ENCODE peak calls at places on chromosome 5, in seven cellular contexts. R, C, H, L, T, X and O are unnamed samples.

GRCh38 chr5:69217154-69217731 is 17.4 kb upstream of the CDK7 start:
- DNase-seq in R (peak), C (no peak), H (peak), L (no peak), T (no peak), X (no peak), O (peak)

GRCh38 chr5:31114817-31115216 is 78.7 kb upstream of the CDH6 start:
- DNase-seq in R (no peak), C (no peak), H (no peak), L (no peak), T (no peak), X (no peak), O (no peak)

GRCh38 chr5:150263801-150264621 is 25.6 kb downstream of the CAMK2A start:
- DNase-seq in R (no peak), C (peak), H (no peak), L (no peak), T (peak), X (peak), O (no peak)

GRCh38 chr5:141488591-141489478 is at the start of gene PCDHGC5:
- DNase-seq in R (no peak), C (no peak), H (peak), L (no peak), T (peak), X (peak), O (peak)

GRCh38 chr5:22250528-22250927 is 602.6 kb downstream of the CDH12 start:
- DNase-seq in R (no peak), C (no peak), H (no peak), L (no peak), T (no peak), X (no peak), O (no peak)

GRCh38 chr5:96492654-96493053 is 59.6 kb upstream of the PCSK1 start:
- DNase-seq in R (no peak), C (no peak), H (no peak), L (no peak), T (peak), X (peak), O (no peak)

GRCh38 chr5:63201738-63202137 is 623.1 kb downstream of the LRRC70 start:
- DNase-seq in R (no peak), C (no peak), H (no peak), L (no peak), T (no peak), X (no peak), O (no peak)

GRCh38 chr5:58497956-58498942 is 7.0 kb downstream of the GAPT start:
- DNase-seq in R (no peak), C (peak), H (no peak), L (peak), T (peak), X (peak), O (no peak)

GRCh38 chr5:127351418-127351817 is 60.8 kb downstream of the MEGF10 start:
- DNase-seq in R (no peak), C (no peak), H (no peak), L (no peak), T (peak), X (no peak), O (no peak)

GRCh38 chr5:32230356-32231099 is 56.4 kb upstream of the GOLPH3 start:
- DNase-seq in R (no peak), C (no peak), H (no peak), L (no peak), T (no peak), X (no peak), O (no peak)

GRCh38 chr5:14225173-14225834 is 82.2 kb downstream of the TRIO start:
- DNase-seq in R (peak), C (no peak), H (no peak), L (no peak), T (no peak), X (no peak), O (no peak)

GRCh38 chr5:102778478-102778877 is 23.4 kb downstream of the PAM start:
- DNase-seq in R (no peak), C (no peak), H (no peak), L (no peak), T (peak), X (peak), O (no peak)

GRCh38 chr5:95913663-95914062 is 48.0 kb downstream of the ELL2 start:
- DNase-seq in R (no peak), C (no peak), H (no peak), L (no peak), T (no peak), X (no peak), O (no peak)

GRCh38 chr5:53779541-53779981 is 219.1 kb downstream of the NDUFS4 start:
- DNase-seq in R (peak), C (no peak), H (no peak), L (peak), T (peak), X (peak), O (no peak)

GRCh38 chr5:125961150-125961549 is 462.1 kb upstream of the GRAMD2B start:
- DNase-seq in R (peak), C (no peak), H (peak), L (no peak), T (no peak), X (no peak), O (no peak)

GRCh38 chr5:40507095-40507494 is 172.6 kb upstream of the PTGER4 start:
- DNase-seq in R (no peak), C (no peak), H (no peak), L (no peak), T (peak), X (no peak), O (no peak)

GRCh38 chr5:44389410-44389879 is at the start of gene FGF10:
- DNase-seq in R (no peak), C (no peak), H (no peak), L (peak), T (no peak), X (no peak), O (no peak)

GRCh38 chr5:179322071-179323025 is 22.9 kb downstream of the ADAMTS2 start:
- DNase-seq in R (no peak), C (no peak), H (no peak), L (no peak), T (no peak), X (no peak), O (no peak)

GRCh38 chr5:17807069-17807468 is 172.8 kb downstream of the TAF11L14 start:
- DNase-seq in R (no peak), C (no peak), H (no peak), L (peak), T (no peak), X (no peak), O (no peak)

GRCh38 chr5:66207800-66208561 is 63.9 kb downstream of the SREK1 start:
- DNase-seq in R (no peak), C (no peak), H (no peak), L (no peak), T (peak), X (no peak), O (no peak)

GRCh38 chr5:150598821-150599273 is 41.6 kb upstream of the SYNPO start:
- DNase-seq in R (no peak), C (no peak), H (no peak), L (no peak), T (no peak), X (no peak), O (no peak)

GRCh38 chr5:178205010-178205748 is 846 bp downstream of the HNRNPAB start:
- DNase-seq in R (peak), C (peak), H (peak), L (peak), T (peak), X (peak), O (peak)

GRCh38 chr5:170632985-170633234 is 129.1 kb downstream of the KCNIP1 start:
- DNase-seq in R (peak), C (peak), H (peak), L (peak), T (no peak), X (no peak), O (peak)

GRCh38 chr5:39709032-39709431 is 284.3 kb upstream of the DAB2 start:
- DNase-seq in R (no peak), C (no peak), H (no peak), L (no peak), T (no peak), X (no peak), O (no peak)

GRCh38 chr5:95667678-95668077 is 15.1 kb downstream of the SPATA9 start:
- DNase-seq in R (no peak), C (no peak), H (no peak), L (no peak), T (no peak), X (no peak), O (no peak)

GRCh38 chr5:144011348-144011861 is 159.1 kb downstream of the YIPF5 start:
- DNase-seq in R (no peak), C (no peak), H (no peak), L (no peak), T (no peak), X (no peak), O (no peak)
- TF ChIP-seq CTCF in R (no peak), C (no peak), H (no peak), L (no peak), T (no peak), X (no peak), O (no peak)

GRCh38 chr5:43117092-43117491 is 3.6 kb upstream of the ZNF131 start:
- DNase-seq in R (no peak), C (no peak), H (no peak), L (no peak), T (no peak), X (no peak), O (no peak)

GRCh38 chr5:43121565-43122484 is 1.1 kb downstream of the ZNF131 start:
- DNase-seq in R (peak), C (peak), H (peak), L (no peak), T (peak), X (peak), O (peak)

GRCh38 chr5:43115968-43116367 is 4.7 kb upstream of the ZNF131 start:
- DNase-seq in R (no peak), C (no peak), H (no peak), L (no peak), T (no peak), X (no peak), O (no peak)

GRCh38 chr5:43123887-43124286 is 3.2 kb downstream of the ZNF131 start:
- DNase-seq in R (no peak), C (no peak), H (no peak), L (no peak), T (no peak), X (no peak), O (no peak)

GRCh38 chr5:43120720-43121564 is at the start of gene ZNF131:
- DNase-seq in R (peak), C (peak), H (peak), L (peak), T (peak), X (peak), O (peak)
- TF ChIP-seq CTCF in R (no peak), C (no peak), H (no peak), L (no peak), T (no peak), X (no peak), O (no peak)

GRCh38 chr5:92909545-92909962 is 671.5 kb downstream of the NR2F1-AS1 start:
- DNase-seq in R (no peak), C (peak), H (no peak), L (peak), T (peak), X (no peak), O (no peak)
- TF ChIP-seq CTCF in R (peak), C (peak), H (peak), L (peak), T (peak), X (peak), O (peak)

GRCh38 chr5:55547792-55548191 is 13.0 kb upstream of the PLPP1 start:
- DNase-seq in R (no peak), C (no peak), H (no peak), L (no peak), T (no peak), X (no peak), O (no peak)

GRCh38 chr5:55544341-55544740 is 9.6 kb upstream of the PLPP1 start:
- DNase-seq in R (no peak), C (no peak), H (no peak), L (no peak), T (no peak), X (no peak), O (no peak)

GRCh38 chr5:55551298-55551846 is 16.6 kb upstream of the PLPP1 start:
- DNase-seq in R (no peak), C (no peak), H (no peak), L (no peak), T (no peak), X (no peak), O (no peak)

GRCh38 chr5:55551904-55552303 is 17.1 kb upstream of the PLPP1 start:
- DNase-seq in R (no peak), C (no peak), H (no peak), L (no peak), T (no peak), X (no peak), O (no peak)

GRCh38 chr5:55546991-55547390 is 12.2 kb upstream of the PLPP1 start:
- DNase-seq in R (peak), C (peak), H (no peak), L (no peak), T (no peak), X (no peak), O (no peak)
- TF ChIP-seq CTCF in R (peak), C (no peak), H (no peak), L (no peak), T (no peak), X (no peak), O (no peak)

DNA sequence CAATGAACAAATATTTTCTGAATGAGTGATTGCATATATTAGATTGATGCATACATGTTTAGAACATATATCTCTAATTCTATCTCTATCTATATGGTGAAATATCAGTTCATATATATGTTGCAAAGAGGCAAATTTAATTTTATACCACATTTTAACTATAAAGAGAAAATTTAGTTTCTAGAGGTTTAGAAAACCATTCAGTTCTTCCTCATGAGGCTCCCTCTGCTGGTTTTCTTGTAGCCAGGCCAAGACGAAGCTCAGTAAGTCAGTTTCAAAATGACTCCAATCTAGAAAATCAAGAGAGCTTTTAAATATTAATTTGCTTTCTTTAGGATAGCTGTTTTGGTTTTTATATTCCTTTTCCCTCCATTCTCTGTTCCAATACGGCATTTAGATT is 312.1 kb downstream of the TMEM232 start:
- DNase-seq in R (peak), C (peak), H (peak), L (peak), T (peak), X (no peak), O (no peak)
- TF ChIP-seq CTCF in R (peak), C (no peak), H (peak), L (peak), T (peak), X (peak), O (peak)

GRCh38 chr5:15752886-15753285 is 252.9 kb downstream of the FBXL7 start:
- DNase-seq in R (no peak), C (no peak), H (no peak), L (no peak), T (peak), X (no peak), O (no peak)
- TF ChIP-seq CTCF in R (no peak), C (no peak), H (no peak), L (no peak), T (no peak), X (no peak), O (no peak)

DNA sequence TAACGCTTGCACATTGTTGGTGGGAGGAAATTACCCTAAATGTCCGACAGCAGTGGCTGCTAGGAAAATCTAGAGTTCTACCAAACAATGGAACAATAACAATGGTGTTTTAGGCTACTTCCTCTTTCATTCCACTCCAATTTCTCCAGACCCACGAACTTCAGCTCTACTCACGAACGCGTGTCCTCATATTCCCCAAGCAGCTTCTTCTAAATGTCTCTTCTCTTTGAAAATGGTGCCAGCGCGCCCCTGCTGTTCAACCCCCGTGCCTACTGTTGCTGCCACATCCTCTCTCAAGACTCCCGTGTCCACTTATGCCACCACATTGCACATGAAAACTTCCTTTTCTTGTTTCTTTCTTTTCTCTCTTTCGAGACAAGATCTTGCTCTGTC is 25.6 kb downstream of the OR2V2 start:
- DNase-seq in R (peak), C (no peak), H (no peak), L (no peak), T (no peak), X (no peak), O (no peak)
- TF ChIP-seq CTCF in R (no peak), C (no peak), H (peak), L (peak), T (no peak), X (no peak), O (no peak)

DNA sequence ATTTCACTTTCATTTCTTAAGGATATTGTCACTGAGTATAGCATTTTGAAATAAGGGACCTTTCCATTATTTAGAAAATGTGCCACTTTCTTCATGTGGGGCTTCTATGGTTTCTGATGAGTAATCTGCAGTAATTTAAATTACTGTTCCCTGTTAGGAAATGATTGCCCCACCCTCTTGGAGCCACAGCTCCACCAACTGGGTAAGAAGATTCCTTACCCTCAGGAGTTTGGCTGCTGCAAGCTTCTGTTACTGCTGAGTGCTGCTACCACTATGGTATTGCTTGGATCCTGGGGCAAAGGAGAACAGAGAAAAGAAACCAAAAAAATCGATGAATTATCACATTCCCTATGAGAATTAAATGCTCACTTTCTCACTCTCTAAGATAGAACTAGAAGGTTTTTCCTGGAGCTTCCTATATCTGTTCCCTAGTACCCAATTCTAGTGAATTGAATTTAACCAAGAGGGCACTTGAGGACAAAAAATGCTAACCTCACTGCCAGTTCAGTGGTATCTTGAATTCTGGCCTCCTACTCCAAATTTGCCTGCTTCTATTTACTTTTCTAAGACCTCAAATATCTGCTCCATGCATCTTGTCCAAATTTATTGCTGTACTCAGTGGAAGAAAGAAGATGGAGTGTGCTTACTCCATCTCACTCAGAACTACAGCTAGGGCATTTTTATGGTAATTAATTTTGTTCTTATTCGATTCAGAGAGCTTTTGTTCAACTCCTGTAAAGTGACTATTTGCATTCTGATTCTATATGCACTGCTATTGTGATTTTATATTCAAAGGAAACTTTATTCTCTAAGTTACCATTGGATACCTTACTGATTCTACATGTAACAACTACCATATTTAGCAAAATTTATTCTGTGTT is 2111.4 kb downstream of the MAT2B start:
- DNase-seq in R (no peak), C (peak), H (no peak), L (peak), T (peak), X (no peak), O (no peak)
- TF ChIP-seq CTCF in R (no peak), C (no peak), H (no peak), L (peak), T (peak), X (no peak), O (no peak)